ENCODE peak calls at places on chromosome 18, in ten cellular contexts. F, C, S, B, E, Z, U, D, H and W are unnamed samples.

GRCh38 chr18:79515331-79515730 is 119.6 kb downstream of the NFATC1 start:
- DNase-seq in E (no peak), U (peak; percentile 32), H (no peak), C (no peak), S (no peak), Z (no peak), D (no peak), F (no peak), B (no peak), W (no peak)

GRCh38 chr18:47323158-47323557 is 71.7 kb upstream of the SKOR2 start:
- DNase-seq in U (no peak), C (no peak), Z (no peak), F (no peak), S (no peak), E (no peak), D (peak; percentile 68), H (peak; percentile 81), B (no peak), W (no peak)

GRCh38 chr18:23493654-23494053 is 9.7 kb upstream of the RMC1 start:
- DNase-seq in Z (no peak), C (no peak), D (no peak), U (no peak), B (no peak), S (no peak), H (no peak), F (no peak), E (no peak), W (no peak)

GRCh38 chr18:21112543-21113105 is 1.0 kb upstream of the ROCK1 start:
- DNase-seq in C (peak; percentile 8), S (no peak), E (no peak), U (no peak), D (peak; percentile 76), F (no peak), H (peak; percentile 33), Z (no peak), B (no peak), W (no peak)

GRCh38 chr18:33755918-33756590 is 178.0 kb downstream of the ASXL3 start:
- DNase-seq in F (no peak), S (peak; percentile 86), B (no peak), E (peak; percentile 76), U (no peak), H (peak; percentile 40), Z (peak; percentile 87), D (peak; percentile 95), C (no peak), W (no peak)

GRCh38 chr18:28820353-28820752 is 643.4 kb upstream of the CDH2 start:
- DNase-seq in E (no peak), F (no peak), U (no peak), B (no peak), C (no peak), D (no peak), S (no peak), Z (no peak), H (no peak), W (no peak)

GRCh38 chr18:59885579-59886163 is 14.1 kb upstream of the PMAIP1 start:
- DNase-seq in H (peak; percentile 90), C (no peak), E (no peak), D (peak; percentile 87), U (no peak), F (no peak), S (no peak), B (no peak), Z (peak; percentile 76), W (no peak)

GRCh38 chr18:6722680-6723079 is 6.8 kb upstream of the ARHGAP28 start:
- DNase-seq in C (peak; percentile 35), Z (no peak), B (no peak), U (no peak), E (no peak), S (no peak), H (no peak), D (no peak), F (no peak), W (no peak)

GRCh38 chr18:55165399-55166125 is 206.3 kb upstream of the CCDC68 start:
- DNase-seq in B (no peak), D (no peak), F (no peak), U (no peak), C (no peak), H (no peak), E (peak; percentile 47), Z (no peak), S (no peak), W (no peak)

GRCh38 chr18:58431215-58431614 is 197.7 kb downstream of the ALPK2 start:
- DNase-seq in C (no peak), U (no peak), S (no peak), B (no peak), E (no peak), F (no peak), H (no peak), D (no peak), Z (no peak), W (no peak)

GRCh38 chr18:13834501-13835015 is 10.6 kb downstream of the MC5R start:
- DNase-seq in Z (no peak), B (no peak), D (no peak), S (no peak), F (no peak), H (no peak), E (no peak), C (no peak), U (no peak), W (no peak)

GRCh38 chr18:64720781-64721464 is 572.0 kb upstream of the LINC00305 start:
- DNase-seq in E (no peak), F (no peak), B (no peak), S (peak; percentile 13), Z (no peak), H (no peak), C (no peak), D (no peak), U (no peak), W (no peak)

GRCh38 chr18:33670052-33670451 is 92.0 kb downstream of the ASXL3 start:
- DNase-seq in Z (no peak), H (no peak), F (no peak), U (no peak), E (no peak), D (no peak), S (no peak), B (no peak), C (no peak), W (no peak)